ENCODE peak calls at places on chromosomes 11 and 22, in six cellular contexts. Z is IMR-90, X is mesendoderm, K is neuronal stem cell, E is H9, T is H1. Y is an unnamed sample.

GRCh38 chr11:6586434-6587359 is 16.7 kb downstream of the RRP8 start:
- DNase-seq in E (peak), K (no peak), Z (no peak), X (no peak), T (peak), Y (peak)

GRCh38 chr11:69270929-69271328 is 23.0 kb upstream of the MYEOV start:
- DNase-seq in K (no peak), X (no peak), E (no peak), T (no peak), Z (no peak), Y (no peak)

GRCh38 chr11:72114570-72114969 is 2.1 kb upstream of the ANAPC15 start:
- DNase-seq in K (no peak), T (no peak), E (no peak), X (no peak), Z (peak), Y (no peak)

GRCh38 chr22:45885171-45885840 is 91.7 kb downstream of the WNT7B start:
- DNase-seq in Z (no peak), K (no peak), X (no peak), E (peak), T (no peak), Y (no peak)

GRCh38 chr22:45353816-45354215 is 44.1 kb downstream of the FAM118A start:
- DNase-seq in E (no peak), Z (no peak), T (no peak), X (no peak), K (no peak), Y (no peak)

GRCh38 chr11:71488086-71488967 is 35.3 kb downstream of the NADSYN1 start:
- DNase-seq in X (peak), T (no peak), Z (peak), E (peak), K (peak), Y (peak)

GRCh38 chr11:72578991-72579815 is 95.0 kb downstream of the PDE2A start:
- DNase-seq in K (no peak), Z (no peak), E (no peak), T (no peak), X (no peak), Y (no peak)

GRCh38 chr22:24894220-24894975 is 52.1 kb downstream of the LHFPL7 start:
- DNase-seq in X (peak), Z (peak), T (no peak), E (no peak), K (no peak), Y (peak)

GRCh38 chr11:11931461-11932055 is 76.9 kb downstream of the DKK3 start:
- DNase-seq in T (no peak), K (peak), E (no peak), Z (peak), X (peak), Y (peak)

GRCh38 chr22:21568207-21569075 is 927 bp downstream of the UBE2L3 start:
- DNase-seq in E (no peak), T (no peak), K (no peak), Z (peak), X (peak), Y (peak)

GRCh38 chr22:45453764-45454163 is 40.3 kb downstream of the RIBC2 start:
- DNase-seq in T (no peak), E (no peak), X (no peak), K (no peak), Z (no peak), Y (no peak)

GRCh38 chr22:29587938-29588699 is 7.2 kb upstream of the NIPSNAP1 start:
- DNase-seq in T (no peak), E (no peak), K (no peak), X (no peak), Z (peak), Y (peak)

GRCh38 chr22:24434472-24435322 is 7.3 kb downstream of the ADORA2A start:
- DNase-seq in X (no peak), E (no peak), Z (no peak), T (no peak), K (no peak), Y (peak)

GRCh38 chr22:41966607-41967240 is 2.5 kb upstream of the SEPTIN3 start:
- DNase-seq in T (peak), E (peak), K (no peak), Z (peak), X (peak), Y (peak)

GRCh38 chr11:126450198-126450597 is 94.7 kb downstream of the ST3GAL4 start:
- DNase-seq in T (no peak), E (no peak), X (no peak), Z (no peak), K (no peak), Y (no peak)

GRCh38 chr22:24432059-24432853 is 4.9 kb downstream of the ADORA2A start:
- DNase-seq in Z (peak), T (no peak), K (no peak), E (no peak), X (no peak), Y (no peak)

GRCh38 chr11:36500315-36500721 is 9.8 kb downstream of the TRAF6 start:
- DNase-seq in K (peak), E (no peak), Z (peak), X (peak), T (no peak), Y (peak)

GRCh38 chr11:4606231-4607015 is 1.6 kb downstream of the TRIM68 start:
- DNase-seq in Z (peak), T (no peak), E (no peak), K (no peak), X (no peak), Y (peak)

GRCh38 chr22:20418211-20418788 is 19.3 kb downstream of the SCARF2 start:
- DNase-seq in E (peak), X (peak), Z (peak), T (peak), K (peak), Y (peak)

GRCh38 chr11:20011294-20011951 is 148.9 kb downstream of the DBX1 start:
- DNase-seq in X (no peak), T (no peak), Z (no peak), E (no peak), K (no peak), Y (no peak)

GRCh38 chr22:48240165-48240934 is 1477.9 kb downstream of the TBC1D22A start:
- DNase-seq in T (no peak), Z (no peak), E (no peak), X (peak), K (peak), Y (no peak)

GRCh38 chr11:2446590-2447252 is 1.9 kb downstream of the KCNQ1 start:
- DNase-seq in X (no peak), K (no peak), E (no peak), Z (no peak), T (no peak), Y (no peak)

GRCh38 chr11:2526808-2527381 is 82.1 kb downstream of the KCNQ1 start:
- DNase-seq in X (no peak), T (peak), Z (no peak), E (peak), K (no peak), Y (no peak)

GRCh38 chr22:39897841-39898240 is 3.0 kb upstream of the GRAP2 start:
- DNase-seq in X (no peak), Z (no peak), T (no peak), K (no peak), E (no peak), Y (no peak)

GRCh38 chr22:37932821-37933578 is 20.4 kb downstream of the C22orf23 start:
- DNase-seq in K (no peak), T (no peak), E (no peak), Z (no peak), X (no peak), Y (no peak)

GRCh38 chr11:130103296-130103814 is 33.7 kb downstream of the APLP2 start:
- DNase-seq in K (no peak), X (no peak), Z (peak), T (no peak), E (no peak), Y (peak)

GRCh38 chr11:69511358-69512015 is 30.0 kb downstream of the LINC01488 start:
- DNase-seq in E (no peak), T (no peak), K (no peak), X (no peak), Z (no peak), Y (no peak)

GRCh38 chr11:24234822-24235508 is 261.9 kb upstream of the LUZP2 start:
- DNase-seq in Z (peak), E (no peak), K (no peak), X (peak), T (no peak), Y (peak)

GRCh38 chr22:50304528-50305392 is 2.7 kb downstream of the PLXNB2 start:
- DNase-seq in X (no peak), T (no peak), K (no peak), Z (no peak), E (no peak), Y (no peak)

GRCh38 chr22:46057762-46058420 is 80.9 kb upstream of the WNT7B start:
- DNase-seq in E (peak), X (no peak), T (no peak), Z (no peak), K (no peak), Y (no peak)

DNA sequence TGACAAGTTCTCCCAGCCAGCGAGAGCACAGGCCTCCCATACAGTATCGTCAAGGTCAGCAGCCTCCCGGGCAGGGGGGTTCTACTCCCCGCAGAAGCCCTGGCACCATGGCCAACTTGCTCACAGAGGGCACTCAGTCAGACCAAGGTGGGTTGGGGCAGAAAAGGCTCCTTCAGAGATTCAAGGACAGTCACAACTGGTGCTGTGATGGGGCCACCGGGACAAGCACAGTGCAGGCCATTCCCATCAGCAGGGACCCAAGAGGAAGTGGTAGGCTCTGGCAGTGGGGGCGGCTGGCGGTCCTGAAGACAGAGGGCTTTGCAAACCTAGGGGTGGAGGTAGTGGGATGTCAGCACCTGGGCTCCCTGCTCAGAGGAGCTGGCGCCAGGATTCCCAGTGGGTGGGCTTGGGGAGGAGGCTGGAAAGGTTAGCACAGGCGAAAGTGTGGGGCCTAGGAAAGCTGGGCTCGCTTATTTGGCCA is 5.3 kb upstream of the NEAT1 start:
- DNase-seq in K (no peak), T (peak), X (peak), Z (no peak), E (peak), Y (peak)
- H2BK5ac ChIP-seq in K (peak), T (peak), X (no peak), Z (peak), E (no peak), Y (no peak)

GRCh38 chr11:116059909-116060308 is 555.7 kb upstream of the CADM1 start:
- DNase-seq in T (no peak), K (no peak), X (no peak), Z (no peak), E (no peak), Y (no peak)
- H2BK5ac ChIP-seq in T (no peak), K (no peak), X (no peak), Z (no peak), E (no peak), Y (no peak)

DNA sequence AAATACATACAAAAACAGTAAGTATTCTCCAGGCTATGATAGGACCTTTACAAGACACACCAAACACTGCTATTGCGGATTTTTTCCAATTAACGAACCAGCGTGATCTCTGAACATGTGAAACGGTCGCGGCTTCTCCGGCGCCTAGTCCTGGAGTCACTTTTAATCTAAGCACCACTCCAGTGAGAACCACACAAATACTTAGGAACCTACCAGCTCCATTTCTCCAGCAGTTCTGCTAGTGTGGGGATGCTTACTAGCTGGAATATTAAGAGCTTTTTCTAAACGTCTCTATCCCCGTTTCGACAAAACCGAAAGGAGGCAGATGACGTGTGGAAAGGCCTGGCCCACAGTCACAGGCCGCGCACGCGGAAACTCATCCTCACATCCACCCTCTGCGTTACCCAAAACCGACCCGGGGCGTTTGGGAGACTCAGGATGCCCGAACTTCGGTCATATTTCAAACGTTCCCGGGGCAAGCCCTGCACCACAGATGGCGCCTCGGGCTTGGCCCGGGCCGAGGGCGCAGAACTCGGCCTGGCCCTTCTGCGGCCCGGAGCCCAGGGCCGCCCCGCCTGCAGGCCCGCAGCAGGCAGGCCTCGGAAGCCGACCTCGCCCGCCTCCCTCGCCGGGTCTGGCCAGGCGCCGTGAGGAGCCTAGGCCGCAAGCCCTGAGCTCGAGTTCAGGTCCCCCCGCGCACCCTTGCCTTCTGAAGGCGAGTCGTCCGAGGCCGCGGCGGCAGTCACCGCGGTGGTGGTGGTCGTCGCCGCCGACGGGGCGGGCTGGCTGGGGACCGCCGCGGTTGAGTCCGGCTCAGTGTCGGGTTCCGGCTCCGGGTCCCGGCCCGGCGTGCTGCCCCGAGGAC is 546 bp downstream of the FNBP4 start:
- DNase-seq in X (peak), T (no peak), K (peak), Z (peak), E (no peak), Y (peak)
- H2BK5ac ChIP-seq in X (peak), T (peak), K (peak), Z (peak), E (no peak), Y (peak)

GRCh38 chr22:32735516-32735915 is 66.0 kb upstream of the TIMP3 start:
- DNase-seq in T (no peak), E (no peak), Z (no peak), X (no peak), K (no peak), Y (no peak)
- H2BK5ac ChIP-seq in T (no peak), E (no peak), Z (no peak), X (no peak), K (no peak), Y (no peak)

GRCh38 chr11:122804796-122805195 is 33.5 kb upstream of the CRTAM start:
- DNase-seq in T (no peak), K (no peak), E (no peak), Z (no peak), X (peak), Y (no peak)

GRCh38 chr11:122803306-122803705 is 35.0 kb upstream of the CRTAM start:
- DNase-seq in K (no peak), X (peak), Z (peak), T (no peak), E (no peak), Y (peak)

GRCh38 chr11:122803716-122804115 is 34.6 kb upstream of the CRTAM start:
- DNase-seq in K (no peak), E (no peak), Z (no peak), T (no peak), X (no peak), Y (no peak)

GRCh38 chr11:122804161-122804560 is 34.1 kb upstream of the CRTAM start:
- DNase-seq in Z (no peak), X (peak), E (no peak), T (no peak), K (no peak), Y (no peak)

GRCh38 chr11:122802876-122803275 is 35.4 kb upstream of the CRTAM start:
- DNase-seq in X (no peak), T (no peak), K (no peak), E (no peak), Z (no peak), Y (no peak)
- H2BK5ac ChIP-seq in X (no peak), T (no peak), K (no peak), E (no peak), Z (no peak), Y (no peak)

DNA sequence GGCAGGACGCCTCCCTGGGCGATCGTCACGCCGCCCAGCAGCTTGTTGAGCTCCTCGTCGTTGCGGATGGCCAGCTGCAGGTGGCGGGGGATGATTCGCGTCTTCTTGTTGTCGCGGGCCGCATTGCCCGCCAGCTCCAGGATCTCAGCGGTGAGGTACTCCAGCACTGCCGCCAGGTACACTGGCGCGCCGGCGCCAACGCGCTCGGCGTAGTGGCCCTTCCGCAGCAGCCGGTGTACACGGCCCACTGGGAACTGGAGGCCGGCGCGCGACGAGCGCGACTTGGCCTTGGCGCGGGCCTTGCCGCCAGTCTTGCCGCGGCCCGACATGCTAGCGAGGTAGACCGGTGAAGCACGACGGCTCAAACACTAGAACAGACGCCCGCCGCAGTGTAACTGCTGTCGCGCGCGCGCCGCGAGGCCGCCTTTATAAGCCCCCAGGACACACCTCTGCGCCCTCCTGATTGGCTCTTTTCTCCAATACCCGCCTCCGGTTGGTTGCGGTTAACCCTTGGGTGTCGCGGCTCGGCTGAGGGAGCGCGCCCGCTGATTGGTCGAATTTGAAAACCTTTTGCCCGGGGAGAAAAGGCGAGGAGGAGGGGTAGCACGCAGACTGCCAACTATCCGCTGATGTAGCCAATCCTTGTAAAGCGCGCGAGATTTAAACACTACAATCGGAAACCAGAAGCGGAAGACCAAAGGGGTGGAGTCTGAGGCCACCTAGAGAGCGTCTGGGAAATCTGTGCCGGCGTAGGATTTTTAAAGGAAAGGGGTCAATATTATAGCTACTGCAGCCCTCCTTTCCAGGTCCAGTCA is 6.4 kb downstream of the DPAGT1 start:
- DNase-seq in X (peak), Z (peak), T (peak), E (peak), K (peak), Y (peak)
- H2BK5ac ChIP-seq in X (peak), Z (peak), T (peak), E (no peak), K (peak), Y (no peak)

GRCh38 chr11:62394825-62395538 is 23.9 kb upstream of the SCGB1A1 start:
- DNase-seq in E (peak), K (peak), Z (peak), X (peak), T (peak), Y (peak)
- H2BK5ac ChIP-seq in E (no peak), K (no peak), Z (no peak), X (no peak), T (peak), Y (no peak)